ENCODE peak calls at places on chromosomes 2 and 18, in six cellular contexts. One of them, this sample, is unnamed.

GRCh38 chr2:222160944-222161343 is 137.9 kb downstream of the PAX3 start:
- DNase-seq in fibroblast of gingiva: no peak
- DNase-seq in fibroblast of lung: no peak
- DNase-seq in NCI-H748 treated with DMSO at 0.1 percent for 48 hours: no peak
- DNase-seq in GM20000: no peak
- DNase-seq in activated naive CD8-positive, alpha-beta T cell treated with anti-CD3 and anti-CD28 coated beads, Interleukin-2, amount 50 U/mL, for 24 hours: no peak
- DNase-seq in this sample: no peak

GRCh38 chr2:216696751-216697560 is 1.6 kb upstream of the IGFBP5 start:
- DNase-seq in GM20000: no peak
- DNase-seq in NCI-H748 treated with DMSO at 0.1 percent for 48 hours: no peak
- DNase-seq in fibroblast of lung: peak; percentile 73
- DNase-seq in activated naive CD8-positive, alpha-beta T cell treated with anti-CD3 and anti-CD28 coated beads, Interleukin-2, amount 50 U/mL, for 24 hours: no peak
- DNase-seq in fibroblast of gingiva: peak; percentile 34
- DNase-seq in this sample: no peak

GRCh38 chr2:170587937-170588336 is 127.2 kb upstream of the SP5 start:
- DNase-seq in activated naive CD8-positive, alpha-beta T cell treated with anti-CD3 and anti-CD28 coated beads, Interleukin-2, amount 50 U/mL, for 24 hours: no peak
- DNase-seq in GM20000: no peak
- DNase-seq in fibroblast of gingiva: peak; percentile 63
- DNase-seq in fibroblast of lung: peak; percentile 9
- DNase-seq in NCI-H748 treated with DMSO at 0.1 percent for 48 hours: no peak
- DNase-seq in this sample: no peak

GRCh38 chr2:43831438-43832294 is 7.0 kb downstream of the ABCG5 start:
- DNase-seq in NCI-H748 treated with DMSO at 0.1 percent for 48 hours: no peak
- DNase-seq in fibroblast of lung: no peak
- DNase-seq in GM20000: no peak
- DNase-seq in activated naive CD8-positive, alpha-beta T cell treated with anti-CD3 and anti-CD28 coated beads, Interleukin-2, amount 50 U/mL, for 24 hours: no peak
- DNase-seq in fibroblast of gingiva: no peak
- DNase-seq in this sample: no peak

GRCh38 chr2:215828528-215829184 is 184.7 kb downstream of the MREG start:
- DNase-seq in fibroblast of lung: peak; percentile 75
- DNase-seq in activated naive CD8-positive, alpha-beta T cell treated with anti-CD3 and anti-CD28 coated beads, Interleukin-2, amount 50 U/mL, for 24 hours: peak; percentile 36
- DNase-seq in GM20000: peak; percentile 56
- DNase-seq in fibroblast of gingiva: peak; percentile 56
- DNase-seq in NCI-H748 treated with DMSO at 0.1 percent for 48 hours: peak; percentile 73
- DNase-seq in this sample: no peak

GRCh38 chr2:230411484-230412368 is 4.3 kb upstream of the SP100 start:
- DNase-seq in activated naive CD8-positive, alpha-beta T cell treated with anti-CD3 and anti-CD28 coated beads, Interleukin-2, amount 50 U/mL, for 24 hours: peak; percentile 70
- DNase-seq in fibroblast of gingiva: peak; percentile 62
- DNase-seq in fibroblast of lung: peak; percentile 72
- DNase-seq in GM20000: peak; percentile 82
- DNase-seq in NCI-H748 treated with DMSO at 0.1 percent for 48 hours: peak; percentile 12
- DNase-seq in this sample: peak; percentile 69

GRCh38 chr2:231928481-231928880 is 2.3 kb upstream of the NPPC start:
- DNase-seq in activated naive CD8-positive, alpha-beta T cell treated with anti-CD3 and anti-CD28 coated beads, Interleukin-2, amount 50 U/mL, for 24 hours: no peak
- DNase-seq in NCI-H748 treated with DMSO at 0.1 percent for 48 hours: no peak
- DNase-seq in fibroblast of lung: no peak
- DNase-seq in GM20000: peak; percentile 14
- DNase-seq in fibroblast of gingiva: no peak
- DNase-seq in this sample: no peak

GRCh38 chr18:30142870-30143269 is 899.7 kb downstream of the DSC3 start:
- DNase-seq in fibroblast of gingiva: no peak
- DNase-seq in activated naive CD8-positive, alpha-beta T cell treated with anti-CD3 and anti-CD28 coated beads, Interleukin-2, amount 50 U/mL, for 24 hours: no peak
- DNase-seq in GM20000: no peak
- DNase-seq in NCI-H748 treated with DMSO at 0.1 percent for 48 hours: no peak
- DNase-seq in fibroblast of lung: no peak
- DNase-seq in this sample: no peak

GRCh38 chr2:159615936-159616733 is at the start of gene BAZ2B:
- DNase-seq in fibroblast of gingiva: peak; percentile 72
- DNase-seq in activated naive CD8-positive, alpha-beta T cell treated with anti-CD3 and anti-CD28 coated beads, Interleukin-2, amount 50 U/mL, for 24 hours: peak; percentile 34
- DNase-seq in fibroblast of lung: peak; percentile 87
- DNase-seq in NCI-H748 treated with DMSO at 0.1 percent for 48 hours: peak; percentile 61
- DNase-seq in GM20000: peak; percentile 63
- DNase-seq in this sample: peak; percentile 19

GRCh38 chr2:37623971-37624897 is 47.2 kb downstream of the CDC42EP3 start:
- DNase-seq in fibroblast of lung: peak; percentile 52
- DNase-seq in activated naive CD8-positive, alpha-beta T cell treated with anti-CD3 and anti-CD28 coated beads, Interleukin-2, amount 50 U/mL, for 24 hours: peak; percentile 39
- DNase-seq in NCI-H748 treated with DMSO at 0.1 percent for 48 hours: no peak
- DNase-seq in GM20000: peak; percentile 71
- DNase-seq in fibroblast of gingiva: no peak
- DNase-seq in this sample: no peak

GRCh38 chr2:133266075-133266925 is 302.0 kb downstream of the NCKAP5 start:
- DNase-seq in fibroblast of lung: peak; percentile 36
- DNase-seq in activated naive CD8-positive, alpha-beta T cell treated with anti-CD3 and anti-CD28 coated beads, Interleukin-2, amount 50 U/mL, for 24 hours: no peak
- DNase-seq in GM20000: no peak
- DNase-seq in NCI-H748 treated with DMSO at 0.1 percent for 48 hours: no peak
- DNase-seq in fibroblast of gingiva: peak; percentile 8
- DNase-seq in this sample: no peak

GRCh38 chr2:9347411-9347853 is 75.9 kb downstream of the ITGB1BP1 start:
- DNase-seq in fibroblast of lung: peak; percentile 72
- DNase-seq in activated naive CD8-positive, alpha-beta T cell treated with anti-CD3 and anti-CD28 coated beads, Interleukin-2, amount 50 U/mL, for 24 hours: no peak
- DNase-seq in fibroblast of gingiva: peak; percentile 96
- DNase-seq in GM20000: no peak
- DNase-seq in NCI-H748 treated with DMSO at 0.1 percent for 48 hours: no peak
- DNase-seq in this sample: no peak

GRCh38 chr2:182318466-182319309 is 108.1 kb downstream of the PDE1A start:
- DNase-seq in GM20000: no peak
- DNase-seq in NCI-H748 treated with DMSO at 0.1 percent for 48 hours: no peak
- DNase-seq in fibroblast of lung: peak; percentile 27
- DNase-seq in activated naive CD8-positive, alpha-beta T cell treated with anti-CD3 and anti-CD28 coated beads, Interleukin-2, amount 50 U/mL, for 24 hours: no peak
- DNase-seq in fibroblast of gingiva: no peak
- DNase-seq in this sample: no peak

GRCh38 chr2:75424936-75425619 is 135.7 kb downstream of the EVA1A start:
- DNase-seq in GM20000: no peak
- DNase-seq in NCI-H748 treated with DMSO at 0.1 percent for 48 hours: no peak
- DNase-seq in fibroblast of gingiva: peak; percentile 7
- DNase-seq in fibroblast of lung: peak; percentile 3
- DNase-seq in activated naive CD8-positive, alpha-beta T cell treated with anti-CD3 and anti-CD28 coated beads, Interleukin-2, amount 50 U/mL, for 24 hours: no peak
- DNase-seq in this sample: no peak

GRCh38 chr2:11140492-11140891 is 14.8 kb upstream of the SLC66A3 start:
- DNase-seq in fibroblast of lung: no peak
- DNase-seq in NCI-H748 treated with DMSO at 0.1 percent for 48 hours: no peak
- DNase-seq in GM20000: no peak
- DNase-seq in fibroblast of gingiva: peak; percentile 47
- DNase-seq in activated naive CD8-positive, alpha-beta T cell treated with anti-CD3 and anti-CD28 coated beads, Interleukin-2, amount 50 U/mL, for 24 hours: no peak
- DNase-seq in this sample: no peak

GRCh38 chr2:217948897-217949296 is 53.9 kb downstream of the TNS1 start:
- DNase-seq in activated naive CD8-positive, alpha-beta T cell treated with anti-CD3 and anti-CD28 coated beads, Interleukin-2, amount 50 U/mL, for 24 hours: no peak
- DNase-seq in NCI-H748 treated with DMSO at 0.1 percent for 48 hours: no peak
- DNase-seq in GM20000: no peak
- DNase-seq in fibroblast of lung: no peak
- DNase-seq in fibroblast of gingiva: no peak
- DNase-seq in this sample: no peak

GRCh38 chr2:63440612-63441011 is 147.7 kb downstream of the WDPCP start:
- DNase-seq in fibroblast of gingiva: no peak
- DNase-seq in activated naive CD8-positive, alpha-beta T cell treated with anti-CD3 and anti-CD28 coated beads, Interleukin-2, amount 50 U/mL, for 24 hours: peak; percentile 8
- DNase-seq in NCI-H748 treated with DMSO at 0.1 percent for 48 hours: no peak
- DNase-seq in fibroblast of lung: peak; percentile 18
- DNase-seq in GM20000: no peak
- DNase-seq in this sample: no peak

GRCh38 chr2:120847700-120848321 is 112.1 kb downstream of the GLI2 start:
- DNase-seq in activated naive CD8-positive, alpha-beta T cell treated with anti-CD3 and anti-CD28 coated beads, Interleukin-2, amount 50 U/mL, for 24 hours: no peak
- DNase-seq in NCI-H748 treated with DMSO at 0.1 percent for 48 hours: peak; percentile 28
- DNase-seq in fibroblast of lung: peak; percentile 33
- DNase-seq in GM20000: no peak
- DNase-seq in fibroblast of gingiva: no peak
- DNase-seq in this sample: no peak

GRCh38 chr2:24855703-24856102 is 62.5 kb downstream of the CENPO start:
- DNase-seq in NCI-H748 treated with DMSO at 0.1 percent for 48 hours: no peak
- DNase-seq in fibroblast of gingiva: peak; percentile 55
- DNase-seq in activated naive CD8-positive, alpha-beta T cell treated with anti-CD3 and anti-CD28 coated beads, Interleukin-2, amount 50 U/mL, for 24 hours: no peak
- DNase-seq in GM20000: no peak
- DNase-seq in fibroblast of lung: peak; percentile 50
- DNase-seq in this sample: no peak

GRCh38 chr2:145626301-145626700 is 1106.4 kb upstream of the ZEB2 start:
- DNase-seq in fibroblast of gingiva: peak; percentile 27
- DNase-seq in fibroblast of lung: no peak
- DNase-seq in NCI-H748 treated with DMSO at 0.1 percent for 48 hours: no peak
- DNase-seq in activated naive CD8-positive, alpha-beta T cell treated with anti-CD3 and anti-CD28 coated beads, Interleukin-2, amount 50 U/mL, for 24 hours: no peak
- DNase-seq in GM20000: no peak
- DNase-seq in this sample: no peak

GRCh38 chr2:236856856-236857616 is 228.7 kb upstream of the COPS8 start:
- DNase-seq in activated naive CD8-positive, alpha-beta T cell treated with anti-CD3 and anti-CD28 coated beads, Interleukin-2, amount 50 U/mL, for 24 hours: no peak
- DNase-seq in fibroblast of lung: no peak
- DNase-seq in NCI-H748 treated with DMSO at 0.1 percent for 48 hours: no peak
- DNase-seq in fibroblast of gingiva: no peak
- DNase-seq in GM20000: no peak
- DNase-seq in this sample: no peak

GRCh38 chr2:239544846-239545465 is 144.1 kb upstream of the HDAC4 start:
- DNase-seq in NCI-H748 treated with DMSO at 0.1 percent for 48 hours: no peak
- DNase-seq in activated naive CD8-positive, alpha-beta T cell treated with anti-CD3 and anti-CD28 coated beads, Interleukin-2, amount 50 U/mL, for 24 hours: peak; percentile 72
- DNase-seq in GM20000: no peak
- DNase-seq in fibroblast of gingiva: no peak
- DNase-seq in fibroblast of lung: no peak
- DNase-seq in this sample: no peak

GRCh38 chr18:28091197-28091596 is 85.7 kb downstream of the CDH2 start:
- DNase-seq in activated naive CD8-positive, alpha-beta T cell treated with anti-CD3 and anti-CD28 coated beads, Interleukin-2, amount 50 U/mL, for 24 hours: no peak
- DNase-seq in fibroblast of lung: no peak
- DNase-seq in NCI-H748 treated with DMSO at 0.1 percent for 48 hours: no peak
- DNase-seq in GM20000: no peak
- DNase-seq in fibroblast of gingiva: no peak
- DNase-seq in this sample: no peak

GRCh38 chr2:39517622-39518021 is 80.5 kb upstream of the MAP4K3 start:
- DNase-seq in GM20000: no peak
- DNase-seq in NCI-H748 treated with DMSO at 0.1 percent for 48 hours: no peak
- DNase-seq in fibroblast of gingiva: no peak
- DNase-seq in fibroblast of lung: no peak
- DNase-seq in activated naive CD8-positive, alpha-beta T cell treated with anti-CD3 and anti-CD28 coated beads, Interleukin-2, amount 50 U/mL, for 24 hours: no peak
- DNase-seq in this sample: no peak

GRCh38 chr2:37635359-37636208 is 35.9 kb downstream of the CDC42EP3 start:
- DNase-seq in fibroblast of lung: peak; percentile 73
- DNase-seq in activated naive CD8-positive, alpha-beta T cell treated with anti-CD3 and anti-CD28 coated beads, Interleukin-2, amount 50 U/mL, for 24 hours: peak; percentile 66
- DNase-seq in fibroblast of gingiva: peak; percentile 75
- DNase-seq in GM20000: no peak
- DNase-seq in NCI-H748 treated with DMSO at 0.1 percent for 48 hours: no peak
- DNase-seq in this sample: no peak

GRCh38 chr2:174607989-174608865 is 10.6 kb upstream of the WIPF1 start:
- DNase-seq in fibroblast of lung: no peak
- DNase-seq in NCI-H748 treated with DMSO at 0.1 percent for 48 hours: no peak
- DNase-seq in fibroblast of gingiva: no peak
- DNase-seq in activated naive CD8-positive, alpha-beta T cell treated with anti-CD3 and anti-CD28 coated beads, Interleukin-2, amount 50 U/mL, for 24 hours: no peak
- DNase-seq in GM20000: peak; percentile 49
- DNase-seq in this sample: no peak

GRCh38 chr2:28398101-28398834 is 5.6 kb downstream of the FOSL2 start:
- DNase-seq in NCI-H748 treated with DMSO at 0.1 percent for 48 hours: no peak
- DNase-seq in fibroblast of gingiva: peak; percentile 81
- DNase-seq in fibroblast of lung: peak; percentile 55
- DNase-seq in activated naive CD8-positive, alpha-beta T cell treated with anti-CD3 and anti-CD28 coated beads, Interleukin-2, amount 50 U/mL, for 24 hours: no peak
- DNase-seq in GM20000: no peak
- DNase-seq in this sample: no peak

GRCh38 chr2:25250331-25251031 is 82.1 kb upstream of the POMC start:
- DNase-seq in GM20000: peak; percentile 62
- DNase-seq in NCI-H748 treated with DMSO at 0.1 percent for 48 hours: no peak
- DNase-seq in activated naive CD8-positive, alpha-beta T cell treated with anti-CD3 and anti-CD28 coated beads, Interleukin-2, amount 50 U/mL, for 24 hours: peak; percentile 34
- DNase-seq in fibroblast of lung: peak; percentile 53
- DNase-seq in fibroblast of gingiva: no peak
- DNase-seq in this sample: no peak

GRCh38 chr2:48529189-48529588 is 765 bp upstream of the STON1 start:
- DNase-seq in activated naive CD8-positive, alpha-beta T cell treated with anti-CD3 and anti-CD28 coated beads, Interleukin-2, amount 50 U/mL, for 24 hours: no peak
- DNase-seq in NCI-H748 treated with DMSO at 0.1 percent for 48 hours: no peak
- DNase-seq in fibroblast of gingiva: peak; percentile 23
- DNase-seq in GM20000: no peak
- DNase-seq in fibroblast of lung: no peak
- DNase-seq in this sample: no peak

GRCh38 chr2:168181825-168182224 is 65.6 kb downstream of the STK39 start:
- DNase-seq in NCI-H748 treated with DMSO at 0.1 percent for 48 hours: peak; percentile 88
- DNase-seq in activated naive CD8-positive, alpha-beta T cell treated with anti-CD3 and anti-CD28 coated beads, Interleukin-2, amount 50 U/mL, for 24 hours: no peak
- DNase-seq in fibroblast of lung: no peak
- DNase-seq in fibroblast of gingiva: no peak
- DNase-seq in GM20000: no peak
- DNase-seq in this sample: no peak

This sample was measured in GM12892.